ENCODE peak calls at places on chromosomes 11 and 22, in five cellular contexts. V, C, Y, A and O are unnamed samples.

GRCh38 chr11:115530752-115531151 is 26.5 kb upstream of the CADM1 start:
- DNase-seq in V (no peak), Y (no peak), C (no peak), A (peak; percentile 47), O (peak; percentile 8)

GRCh38 chr11:70717961-70718595 is 319.7 kb downstream of the CTTN start:
- DNase-seq in A (no peak), C (no peak), Y (no peak), V (no peak), O (no peak)

GRCh38 chr11:70738661-70739060 is 340.3 kb downstream of the CTTN start:
- DNase-seq in Y (no peak), A (no peak), V (no peak), C (no peak), O (no peak)

GRCh38 chr11:201936-202335 is 5.3 kb downstream of the BET1L start:
- DNase-seq in A (no peak), Y (no peak), C (no peak), V (no peak), O (no peak)

GRCh38 chr11:75472081-75472732 is 39.2 kb upstream of the KLHL35 start:
- DNase-seq in V (no peak), C (no peak), A (no peak), Y (no peak), O (no peak)

GRCh38 chr22:44210721-44211120 is 30.0 kb downstream of the PARVG start:
- DNase-seq in V (no peak), C (no peak), A (no peak), Y (no peak), O (no peak)

GRCh38 chr11:119550330-119550729 is 127.4 kb upstream of the THY1 start:
- DNase-seq in A (no peak), V (no peak), Y (no peak), C (no peak), O (no peak)

GRCh38 chr11:73157141-73158010 is 15.3 kb upstream of the FCHSD2 start:
- DNase-seq in V (no peak), A (no peak), C (no peak), Y (no peak), O (peak; percentile 55)

GRCh38 chr22:39240841-39241631 is 3.7 kb downstream of the PDGFB start:
- DNase-seq in Y (no peak), C (no peak), V (no peak), A (peak; percentile 35), O (no peak)

GRCh38 chr22:36569999-36570398 is 41.0 kb upstream of the EIF3D start:
- DNase-seq in Y (no peak), A (peak; percentile 70), V (no peak), C (no peak), O (no peak)

GRCh38 chr11:91147885-91148284 is 925.0 kb upstream of the CHORDC1 start:
- DNase-seq in A (no peak), C (no peak), Y (no peak), V (no peak), O (no peak)

GRCh38 chr11:3808846-3809623 is 675 bp downstream of the PGAP2 start:
- DNase-seq in C (no peak), Y (peak; percentile 40), V (no peak), A (peak; percentile 27), O (no peak)

GRCh38 chr11:23569547-23569946 is 709.3 kb upstream of the CCDC179 start:
- DNase-seq in Y (no peak), V (no peak), C (no peak), A (no peak), O (no peak)

GRCh38 chr11:68215087-68215445 is 2.0 kb upstream of the KMT5B start:
- DNase-seq in Y (no peak), C (no peak), A (no peak), V (no peak), O (no peak)

GRCh38 chr22:49326558-49326957 is 501.1 kb downstream of the BRD1 start:
- DNase-seq in V (no peak), A (no peak), Y (no peak), C (no peak), O (no peak)

GRCh38 chr11:79100093-79100704 is 340.6 kb downstream of the TENM4 start:
- DNase-seq in V (no peak), Y (no peak), C (no peak), A (peak; percentile 73), O (peak; percentile 14)

GRCh38 chr11:63999349-64000025 is 13.2 kb downstream of the OTUB1 start:
- DNase-seq in A (peak; percentile 87), Y (peak; percentile 47), C (peak; percentile 30), V (no peak), O (no peak)

GRCh38 chr11:66637557-66638176 is 836 bp upstream of the RBM4 start:
- DNase-seq in Y (no peak), A (peak; percentile 56), V (no peak), C (peak; percentile 6), O (no peak)

GRCh38 chr22:19805821-19806212 is 45.2 kb downstream of the TBX1 start:
- DNase-seq in V (no peak), A (no peak), Y (no peak), C (no peak), O (no peak)

GRCh38 chr11:120907971-120908370 is 115.9 kb upstream of the TBCEL start:
- DNase-seq in A (no peak), V (no peak), Y (no peak), C (no peak), O (no peak)

GRCh38 chr11:116742104-116742503 is 30.7 kb downstream of the BUD13 start:
- DNase-seq in V (no peak), Y (no peak), C (no peak), A (no peak), O (no peak)

GRCh38 chr11:27353593-27354358 is 9.2 kb downstream of the CCDC34 start:
- DNase-seq in V (no peak), A (no peak), C (no peak), Y (no peak), O (no peak)

GRCh38 chr11:99020324-99021225 is at the start of gene CNTN5:
- DNase-seq in C (no peak), V (no peak), A (peak; percentile 85), Y (no peak), O (peak; percentile 19)

GRCh38 chr22:50008151-50009040 is 4.2 kb downstream of the IL17REL start:
- DNase-seq in V (no peak), C (no peak), A (no peak), Y (no peak), O (no peak)

GRCh38 chr22:38172489-38173155 is 9.0 kb downstream of the PLA2G6 start:
- DNase-seq in Y (peak; percentile 14), C (no peak), V (no peak), A (no peak), O (peak; percentile 65)

GRCh38 chr11:75524576-75525432 is 937 bp downstream of the GDPD5 start:
- DNase-seq in A (peak; percentile 71), C (no peak), V (no peak), Y (peak; percentile 13), O (no peak)

GRCh38 chr11:123560001-123560400 is 94.4 kb downstream of the SCN3B start:
- DNase-seq in V (peak; percentile 26), A (peak; percentile 45), Y (peak; percentile 21), C (no peak), O (no peak)

GRCh38 chr22:45455621-45456020 is 42.1 kb downstream of the RIBC2 start:
- DNase-seq in C (no peak), Y (no peak), V (no peak), A (no peak), O (no peak)

GRCh38 chr11:64745523-64746328 is 1.8 kb upstream of the RASGRP2 start:
- DNase-seq in V (no peak), C (peak; percentile 75), A (peak; percentile 85), Y (peak; percentile 79), O (peak; percentile 53)

GRCh38 chr11:62974848-62975522 is 9.8 kb downstream of the SLC22A6 start:
- DNase-seq in V (no peak), C (no peak), Y (no peak), A (peak; percentile 67), O (no peak)

GRCh38 chr22:31899661-31900060 is 44.7 kb upstream of the YWHAH start:
- DNase-seq in Y (no peak), C (no peak), A (no peak), V (no peak), O (no peak)

GRCh38 chr22:31896472-31896871 is 47.9 kb upstream of the YWHAH start:
- DNase-seq in A (no peak), V (no peak), C (no peak), Y (no peak), O (no peak)

GRCh38 chr22:31898911-31899310 is 45.4 kb upstream of the YWHAH start:
- DNase-seq in C (no peak), Y (no peak), V (no peak), A (peak; percentile 50), O (no peak)

GRCh38 chr22:31897842-31898241 is 46.5 kb upstream of the YWHAH start:
- DNase-seq in A (no peak), Y (no peak), V (no peak), C (no peak), O (no peak)

GRCh38 chr22:31898406-31898805 is 45.9 kb upstream of the YWHAH start:
- DNase-seq in Y (no peak), V (no peak), C (no peak), A (no peak), O (no peak)
- H3K27ac ChIP-seq in Y (no peak overlapping the region), V (peak overlapping the region; percentile 93), C (no peak overlapping the region), A (no peak overlapping the region), O (peak overlapping the region; percentile 77)

GRCh38 chr11:118194835-118195627 is 18.6 kb upstream of the SCN2B start:
- DNase-seq in V (no peak), C (no peak), A (no peak), Y (no peak), O (peak; percentile 26)
- H3K27ac ChIP-seq in V (peak overlapping the region; percentile 89), C (no peak overlapping the region), A (no peak overlapping the region), Y (no peak overlapping the region), O (peak overlapping the region; percentile 94)

GRCh38 chr11:35088676-35089075 is 50.3 kb upstream of the CD44 start:
- DNase-seq in A (no peak), C (no peak), Y (no peak), V (no peak), O (no peak)
- H3K27ac ChIP-seq in A (no peak overlapping the region), C (no peak overlapping the region), Y (no peak overlapping the region), V (no peak overlapping the region), O (no peak overlapping the region)

GRCh38 chr11:60910711-60911366 is 3.1 kb upstream of the TMEM109 start:
- DNase-seq in V (no peak), Y (no peak), C (no peak), A (no peak), O (no peak)
- H3K27ac ChIP-seq in V (peak overlapping the region; percentile 46), Y (no peak overlapping the region), C (no peak overlapping the region), A (no peak overlapping the region), O (no peak overlapping the region)

GRCh38 chr11:57199330-57199729 is 17.6 kb downstream of the LRRC55 start:
- DNase-seq in C (no peak), A (no peak), Y (no peak), V (no peak), O (no peak)

GRCh38 chr11:57202282-57202681 is 20.5 kb downstream of the LRRC55 start:
- DNase-seq in A (no peak), C (no peak), Y (no peak), V (no peak), O (peak; percentile 27)

GRCh38 chr11:57200937-57201336 is 19.2 kb downstream of the LRRC55 start:
- DNase-seq in V (no peak), A (no peak), C (no peak), Y (no peak), O (no peak)

GRCh38 chr11:57196556-57196955 is 14.8 kb downstream of the LRRC55 start:
- DNase-seq in Y (no peak), V (no peak), A (no peak), C (no peak), O (no peak)

DNA sequence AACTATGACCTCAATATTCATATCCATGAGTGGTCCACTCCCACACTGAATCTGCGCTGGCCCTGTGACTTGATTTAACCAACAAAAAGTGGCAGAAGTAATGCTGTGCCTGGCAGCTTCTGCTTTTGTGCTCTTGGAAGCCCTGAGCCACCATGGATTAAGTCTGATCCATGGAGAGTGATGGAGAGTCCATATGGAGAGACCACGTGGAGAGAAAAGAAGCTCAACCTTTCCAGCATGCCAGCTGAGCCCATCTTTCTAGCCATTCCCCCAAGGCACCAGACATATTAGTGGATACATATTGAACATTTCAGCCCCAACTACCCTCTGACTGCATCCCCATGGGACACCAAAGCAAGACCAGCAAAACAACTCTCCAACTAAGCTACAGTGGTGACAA is 16.0 kb downstream of the LRRC55 start:
- DNase-seq in V (no peak), A (no peak), C (no peak), Y (no peak), O (no peak)
- H3K27ac ChIP-seq in V (no peak overlapping the region), A (no peak overlapping the region), C (no peak overlapping the region), Y (no peak overlapping the region), O (no peak overlapping the region)